ENCODE peak calls at places on chromosomes 11 and 22, in six cellular contexts. Y is NCI-H2081; M is GM19239; X is aorta; K is activated CD4-positive, alpha-beta T cell treated with anti-CD3 and anti-CD28 coated beads for 36 hours; O is CD4-positive, alpha-beta T cell. P is an unnamed sample.

GRCh38 chr11:12963789-12964536 is 45.2 kb upstream of the RASSF10 start:
- DNase-seq in Y (peak), M (peak), X (peak), K (peak), O (peak), P (peak)

GRCh38 chr11:65426839-65427690 is 4.5 kb downstream of the NEAT1 start:
- DNase-seq in Y (no peak), M (no peak), X (peak), K (peak), O (peak), P (no peak)

GRCh38 chr11:77530879-77531278 is 57.0 kb upstream of the PAK1 start:
- DNase-seq in Y (no peak), M (no peak), X (no peak), K (no peak), O (no peak), P (peak)

GRCh38 chr22:27783436-27784098 is 18.0 kb downstream of the MN1 start:
- DNase-seq in Y (no peak), M (no peak), X (peak), K (no peak), O (no peak), P (no peak)

GRCh38 chr11:71307811-71308645 is 55.7 kb upstream of the SHANK2 start:
- DNase-seq in Y (no peak), M (no peak), X (peak), K (no peak), O (no peak), P (peak)

GRCh38 chr11:81658722-81659121 is 1074.9 kb downstream of the FAM181B start:
- DNase-seq in Y (no peak), M (no peak), X (no peak), K (peak), O (no peak), P (no peak)

GRCh38 chr11:60942970-60943565 is 8.9 kb downstream of the SLC15A3 start:
- DNase-seq in Y (peak), M (no peak), X (peak), K (no peak), O (no peak), P (no peak)

GRCh38 chr11:96147186-96147585 is 195.8 kb downstream of the MAML2 start:
- DNase-seq in Y (no peak), M (no peak), X (no peak), K (no peak), O (no peak), P (no peak)

GRCh38 chr22:22060200-22061084 is 77.9 kb upstream of the TOP3B start:
- DNase-seq in Y (peak), M (peak), X (peak), K (peak), O (peak), P (no peak)

GRCh38 chr11:441418-442274 is at the start of gene ANO9:
- DNase-seq in Y (peak), M (peak), X (peak), K (peak), O (peak), P (no peak)

GRCh38 chr22:19878461-19879247 is 24.0 kb upstream of the GNB1L start:
- DNase-seq in Y (no peak), M (no peak), X (peak), K (peak), O (no peak), P (no peak)

GRCh38 chr11:12259956-12260355 is 117.4 kb upstream of the PARVA start:
- DNase-seq in Y (no peak), M (no peak), X (no peak), K (no peak), O (no peak), P (no peak)

GRCh38 chr11:23138761-23139160 is 278.5 kb upstream of the CCDC179 start:
- DNase-seq in Y (no peak), M (no peak), X (no peak), K (no peak), O (no peak), P (no peak)